ENCODE peak calls at places on chromosomes 1 and 21, in ten cellular contexts. J is NCI-H1092; F is naive thymus-derived CD8-positive, alpha-beta T cell; E is transverse colon; G is EH; K is pancreas; P is IMR-90; O is SW480; U is nucleus accumbens; T is central memory CD8-positive, alpha-beta T cell. X is an unnamed sample.

GRCh38 chr1:172383541-172383940 is 36.9 kb upstream of the C1orf105 start:
- DNase-seq in U (no peak), P (peak), J (no peak), G (peak), F (no peak), K (no peak), E (no peak), T (no peak), O (no peak), X (peak)

GRCh38 chr1:168170552-168171508 is 7.9 kb upstream of the TIPRL start:
- DNase-seq in O (no peak), U (no peak), J (no peak), E (no peak), F (no peak), P (no peak), T (no peak), G (peak), K (no peak), X (no peak)

GRCh38 chr1:53620620-53620957 is 118.4 kb downstream of the GLIS1 start:
- DNase-seq in P (no peak), T (no peak), U (no peak), K (no peak), J (no peak), O (no peak), G (no peak), E (peak), F (no peak), X (no peak)

GRCh38 chr1:22216210-22216883 is 73.5 kb upstream of the WNT4 start:
- DNase-seq in G (no peak), P (no peak), K (no peak), F (no peak), U (no peak), T (no peak), O (no peak), J (no peak), E (no peak), X (no peak)

GRCh38 chr1:113109908-113110554 is 37.0 kb downstream of the LRIG2 start:
- DNase-seq in E (no peak), F (no peak), P (peak), U (no peak), T (no peak), J (no peak), K (no peak), G (peak), O (no peak), X (peak)

GRCh38 chr21:42040411-42041180 is 30.4 kb upstream of the ZBTB21 start:
- DNase-seq in G (peak), J (no peak), K (no peak), O (peak), F (no peak), T (no peak), E (no peak), P (peak), U (no peak), X (peak)

GRCh38 chr1:121525355-121525754 is 340.6 kb downstream of the SRGAP2C start:
- DNase-seq in K (no peak), T (no peak), J (no peak), O (no peak), G (no peak), U (no peak), P (no peak), F (no peak), E (no peak), X (no peak)

GRCh38 chr1:154852845-154853244 is 17.2 kb downstream of the KCNN3 start:
- DNase-seq in F (no peak), G (no peak), K (no peak), T (no peak), O (no peak), J (no peak), P (no peak), U (no peak), E (no peak), X (no peak)

GRCh38 chr1:98920441-98921110 is 84.1 kb downstream of the PLPPR5 start:
- DNase-seq in F (no peak), P (peak), E (no peak), J (no peak), K (no peak), T (no peak), O (no peak), U (no peak), G (peak), X (peak)

GRCh38 chr1:25754421-25755195 is 45.4 kb upstream of the SELENON start:
- DNase-seq in T (no peak), F (peak), E (no peak), O (no peak), K (no peak), J (no peak), G (no peak), P (no peak), U (no peak), X (no peak)

GRCh38 chr1:226942392-226942791 is 2.3 kb downstream of the COQ8A start:
- DNase-seq in U (no peak), G (no peak), K (no peak), E (no peak), T (no peak), F (no peak), O (no peak), J (no peak), P (no peak), X (peak)

GRCh38 chr1:110588991-110589390 is 17.2 kb downstream of the KCNA2 start:
- DNase-seq in F (no peak), J (no peak), G (no peak), P (no peak), K (no peak), O (no peak), U (no peak), E (no peak), T (no peak), X (no peak)

GRCh38 chr1:19412654-19413053 is 72.7 kb downstream of the CAPZB start:
- DNase-seq in J (peak), F (no peak), T (no peak), G (no peak), O (no peak), E (no peak), K (no peak), P (no peak), U (no peak), X (no peak)

GRCh38 chr1:167707942-167708341 is 13.8 kb upstream of the MPZL1 start:
- DNase-seq in E (no peak), K (no peak), G (no peak), J (no peak), U (no peak), F (no peak), O (no peak), T (no peak), P (no peak), X (no peak)

GRCh38 chr1:200374569-200375312 is 35.1 kb downstream of the ZNF281 start:
- DNase-seq in G (peak), P (peak), F (no peak), K (no peak), E (no peak), O (no peak), J (no peak), U (no peak), T (no peak), X (peak)

GRCh38 chr1:210445485-210445884 is 116.8 kb downstream of the HHAT start:
- DNase-seq in J (no peak), G (no peak), O (no peak), P (no peak), U (no peak), F (no peak), K (no peak), E (no peak), T (no peak), X (no peak)

GRCh38 chr1:219340796-219341195 is 167.1 kb downstream of the LYPLAL1 start:
- DNase-seq in J (no peak), T (no peak), F (no peak), E (no peak), P (peak), G (peak), K (no peak), O (no peak), U (no peak), X (peak)

GRCh38 chr1:110348771-110349170 is 9.6 kb downstream of the RBM15 start:
- DNase-seq in T (no peak), F (no peak), K (no peak), P (no peak), J (no peak), U (no peak), G (peak), E (no peak), O (no peak), X (no peak)

GRCh38 chr1:152440635-152441471 is 26.8 kb upstream of the CRNN start:
- DNase-seq in J (no peak), O (peak), P (peak), T (peak), E (peak), G (peak), U (peak), K (peak), F (peak), X (peak)

X was measured in fibroblast of mammary gland.